ENCODE peak calls at places on chromosomes 16 and 17, in four cellular contexts. D, A, R and Y are unnamed samples.

GRCh38 chr16:85799497-85800320 is at the start of the genes COX4I1 and EMC8:
- DNase-seq in R (peak; percentile 90), D (peak; percentile 63), A (peak; percentile 75), Y (peak; percentile 88)

GRCh38 chr16:4433228-4433627 is 7.6 kb downstream of the DNAJA3 start:
- DNase-seq in A (no peak), D (no peak), R (no peak), Y (no peak)

GRCh38 chr16:59126486-59126885 is 392.4 kb upstream of the GOT2 start:
- DNase-seq in D (no peak), A (no peak), R (no peak), Y (no peak)

GRCh38 chr17:75010683-75011406 is 1.6 kb upstream of the MRPL58 start:
- DNase-seq in R (peak; percentile 68), D (no peak), A (no peak), Y (no peak)

GRCh38 chr17:1577657-1578428 is 15.3 kb upstream of the PITPNA start:
- DNase-seq in R (no peak), A (no peak), D (no peak), Y (no peak)

GRCh38 chr17:47299239-47299910 is 24.4 kb upstream of the EFCAB13 start:
- DNase-seq in D (no peak), R (no peak), A (no peak), Y (no peak)

GRCh38 chr17:71460943-71461342 is 659.9 kb upstream of the SOX9 start:
- DNase-seq in A (no peak), D (no peak), R (no peak), Y (no peak)

GRCh38 chr17:82315703-82316358 is 1.6 kb downstream of the CD7 start:
- DNase-seq in D (no peak), A (no peak), R (no peak), Y (no peak)

GRCh38 chr16:77385481-77385880 is 49.4 kb downstream of the ADAMTS18 start:
- DNase-seq in R (no peak), D (no peak), A (no peak), Y (no peak)

GRCh38 chr17:50817838-50818237 is 17.5 kb upstream of the WFIKKN2 start:
- DNase-seq in D (no peak), R (no peak), A (peak; percentile 15), Y (no peak)

GRCh38 chr16:70437582-70438324 is 1.1 kb downstream of the ST3GAL2 start:
- DNase-seq in D (no peak), A (no peak), R (no peak), Y (no peak)

GRCh38 chr17:63945851-63946439 is 13.8 kb upstream of the CD79B start:
- DNase-seq in R (peak; percentile 34), D (no peak), A (no peak), Y (no peak)

GRCh38 chr16:30651124-30652004 is 604 bp downstream of the PRR14 start:
- DNase-seq in A (no peak), D (no peak), R (peak; percentile 52), Y (peak; percentile 52)

GRCh38 chr17:50956750-50957523 is 90.8 kb upstream of the TOB1 start:
- DNase-seq in A (no peak), D (no peak), R (peak; percentile 70), Y (peak; percentile 33)

GRCh38 chr16:80718480-80719220 is 85.7 kb downstream of the CDYL2 start:
- DNase-seq in R (no peak), A (no peak), D (no peak), Y (no peak)

GRCh38 chr16:66026211-66026610 is 340.3 kb upstream of the CDH5 start:
- DNase-seq in R (no peak), D (no peak), A (peak; percentile 31), Y (peak; percentile 15)

GRCh38 chr17:75814900-75815373 is 29.3 kb downstream of the UNC13D start:
- DNase-seq in D (no peak), R (no peak), A (no peak), Y (no peak)

GRCh38 chr17:59631221-59631720 is 11.6 kb downstream of the CLTC start:
- DNase-seq in D (no peak), A (no peak), R (no peak), Y (no peak)

GRCh38 chr16:50251375-50252081 is 14.8 kb upstream of the ADCY7 start:
- DNase-seq in R (no peak), A (no peak), D (no peak), Y (no peak)

GRCh38 chr17:35006345-35006744 is 26.0 kb downstream of the LIG3 start:
- DNase-seq in D (no peak), R (no peak), A (no peak), Y (no peak)

GRCh38 chr17:60231234-60231633 is 81.5 kb downstream of the CA4 start:
- DNase-seq in R (peak; percentile 18), A (no peak), D (no peak), Y (no peak)

GRCh38 chr17:63954402-63955063 is 18.2 kb downstream of the SCN4A start:
- DNase-seq in D (no peak), A (no peak), R (no peak), Y (no peak)

GRCh38 chr16:21997693-21998480 is 3.0 kb downstream of the PDZD9 start:
- DNase-seq in D (no peak), R (no peak), A (no peak), Y (no peak)

GRCh38 chr16:81451753-81452680 is 7.4 kb downstream of the CMIP start:
- DNase-seq in R (peak; percentile 99), A (no peak), D (no peak), Y (no peak)

GRCh38 chr16:456891-457483 is 31.5 kb downstream of the RAB11FIP3 start:
- DNase-seq in A (no peak), D (no peak), R (no peak), Y (no peak)

GRCh38 chr17:66829883-66830282 is 5.0 kb upstream of the CACNG5 start:
- DNase-seq in D (no peak), A (no peak), R (no peak), Y (no peak)

GRCh38 chr17:9729034-9729650 is 62.2 kb downstream of the DHRS7C start:
- DNase-seq in D (peak; percentile 8), R (peak; percentile 47), A (no peak), Y (peak; percentile 23)

GRCh38 chr16:10936585-10936984 is 5.7 kb downstream of the DEXI start:
- DNase-seq in D (no peak), A (no peak), R (no peak), Y (no peak)

GRCh38 chr17:51260960-51261958 is 913 bp downstream of the UTP18 start:
- DNase-seq in R (peak; percentile 49), D (no peak), A (peak; percentile 47), Y (peak; percentile 44)

GRCh38 chr16:3173892-3174617 is 13.9 kb upstream of the OR1F1 start:
- DNase-seq in R (peak; percentile 65), A (no peak), D (no peak), Y (peak; percentile 83)

GRCh38 chr17:77312786-77313599 is 172.2 kb downstream of the SEC14L1 start:
- DNase-seq in D (no peak), R (peak; percentile 66), A (no peak), Y (no peak)

DNA sequence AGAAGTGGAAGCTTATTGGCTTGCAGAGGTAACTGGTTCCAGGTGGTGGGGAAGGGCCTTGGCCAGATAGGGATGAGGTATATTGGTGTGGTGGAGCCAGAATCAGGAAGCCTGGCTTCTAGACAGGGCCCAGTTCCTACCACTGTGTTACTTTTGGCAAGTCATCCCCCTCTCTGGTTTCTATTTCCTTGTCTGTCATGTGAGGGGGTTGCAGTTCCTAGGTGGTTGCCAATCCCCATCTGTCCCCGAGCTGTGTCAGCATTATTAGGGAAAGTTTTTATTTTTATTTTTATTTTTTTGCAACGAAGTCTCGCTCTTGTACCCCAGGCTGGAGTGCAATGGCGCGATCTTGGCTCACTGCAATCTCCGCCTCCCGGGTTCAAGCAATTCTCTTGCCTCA is 3.0 kb downstream of the SMCR8 start:
- DNase-seq in A (no peak), D (no peak), R (no peak), Y (no peak)
- TF ChIP-seq SUZ12 in A (no peak), D (no peak), R (no peak), Y (no peak)

GRCh38 chr17:48587276-48588073 is 2.6 kb downstream of the HOXB3 start:
- DNase-seq in R (no peak), D (no peak), A (no peak), Y (no peak)
- H3K4me1 ChIP-seq in R (peaks cover 7% of the 10 kb centered on the region), D (peaks cover 2% of the 10 kb centered on the region), A (no peaks in the 10 kb centered on the region), Y (peaks cover 2% of the 10 kb centered on the region)

DNA sequence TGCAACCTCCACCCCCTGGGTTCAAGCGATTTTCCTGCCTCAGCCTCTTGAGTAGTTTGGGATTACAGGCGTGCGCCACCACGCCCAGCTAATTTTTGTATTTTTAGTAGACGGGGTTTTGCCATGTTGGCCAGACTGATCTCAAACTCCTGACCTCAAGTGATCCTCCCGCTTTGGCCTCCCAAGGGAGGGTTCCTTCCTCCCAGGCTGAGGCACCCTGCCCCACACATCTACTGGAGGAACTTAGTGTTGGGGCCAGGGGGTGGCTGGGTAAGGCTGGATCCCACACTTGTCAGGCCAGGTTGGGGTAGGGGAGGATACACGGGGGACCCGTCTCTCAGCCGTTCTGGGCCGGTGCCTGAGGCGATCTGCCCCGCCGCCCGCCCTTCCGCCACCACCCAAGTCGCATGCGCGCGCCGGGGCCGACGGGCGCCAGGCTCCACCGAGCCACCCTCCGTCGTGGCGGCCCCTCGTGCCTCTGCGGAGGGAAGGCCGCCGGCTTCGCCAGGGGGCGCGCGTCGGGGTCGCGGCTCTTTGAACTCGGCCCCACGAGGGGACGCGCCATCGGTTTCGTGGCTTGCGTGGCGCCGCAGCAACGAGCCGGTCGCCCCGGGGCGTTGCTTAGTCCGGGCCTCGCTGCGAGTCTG is 15.9 kb downstream of the GRB7 start:
- DNase-seq in R (no peak), A (no peak), D (no peak), Y (no peak)
- H3K4me3 ChIP-seq in R (peak overlapping the region; percentile 73), A (peak overlapping the region; percentile 70), D (peak overlapping the region; percentile 64), Y (peak overlapping the region; percentile 61)

GRCh38 chr16:72840591-72841381 is 207.1 kb downstream of the ZFHX3 start:
- DNase-seq in R (no peak), D (no peak), A (no peak), Y (no peak)
- TF ChIP-seq SUZ12 in R (no peak), D (no peak), A (no peak), Y (no peak)

GRCh38 chr17:28041844-28042656 is 427 bp upstream of the NLK start:
- DNase-seq in R (no peak), D (no peak), A (no peak), Y (no peak)
- H3K4me1 ChIP-seq in R (peaks cover 54% of the 10 kb centered on the region), D (peaks cover 10% of the 10 kb centered on the region), A (no peaks in the 10 kb centered on the region), Y (no peaks in the 10 kb centered on the region)